ENCODE peak calls at places on chromosomes 13 and 19, in four cellular contexts. X, Q, L and P are unnamed samples.

GRCh38 chr19:10102787-10103236 is 334 bp upstream of the ANGPTL6 start:
- DNase-seq in X (no peak), Q (no peak), L (peak; percentile 88), P (no peak)

GRCh38 chr13:22018297-22019210 is 347.7 kb downstream of the FGF9 start:
- DNase-seq in X (no peak), Q (no peak), L (no peak), P (no peak)

GRCh38 chr19:57803594-57804325 is 11.0 kb downstream of the ZNF552 start:
- DNase-seq in X (peak; percentile 12), Q (peak; percentile 95), L (no peak), P (peak; percentile 40)

GRCh38 chr13:65660696-65661095 is 1569.4 kb downstream of the PCDH9 start:
- DNase-seq in X (no peak), Q (no peak), L (no peak), P (no peak)

GRCh38 chr13:29579094-29579493 is 16.4 kb downstream of the SLC7A1 start:
- DNase-seq in X (no peak), Q (no peak), L (no peak), P (no peak)

GRCh38 chr13:113819731-113820715 is 43.9 kb downstream of the GAS6 start:
- DNase-seq in X (no peak), Q (no peak), L (no peak), P (no peak)

GRCh38 chr19:3612901-3613741 is 6.4 kb upstream of the TBXA2R start:
- DNase-seq in X (no peak), Q (peak; percentile 42), L (no peak), P (no peak)

GRCh38 chr19:31478241-31478640 is 129.0 kb upstream of the TSHZ3 start:
- DNase-seq in X (no peak), Q (no peak), L (no peak), P (no peak)

GRCh38 chr19:8877854-8878705 is 45.9 kb downstream of the MBD3L1 start:
- DNase-seq in X (peak; percentile 54), Q (peak; percentile 2), L (no peak), P (peak; percentile 48)

GRCh38 chr13:93982189-93982918 is 497.1 kb downstream of the DCT start:
- DNase-seq in X (no peak), Q (no peak), L (no peak), P (peak; percentile 33)

GRCh38 chr19:5229778-5230165 is 110.8 kb downstream of the PTPRS start:
- DNase-seq in X (no peak), Q (no peak), L (no peak), P (no peak)

GRCh38 chr19:47490847-47491246 is 6.8 kb upstream of the KPTN start:
- DNase-seq in X (no peak), Q (no peak), L (no peak), P (no peak)

GRCh38 chr13:38667526-38668094 is 19.3 kb upstream of the FREM2 start:
- DNase-seq in X (no peak), Q (no peak), L (no peak), P (peak; percentile 90)

GRCh38 chr13:53123536-53123935 is 94.9 kb downstream of the OLFM4 start:
- DNase-seq in X (no peak), Q (no peak), L (no peak), P (no peak)

GRCh38 chr19:48968179-48968661 is 3.1 kb downstream of the FTL start:
- DNase-seq in X (no peak), Q (no peak), L (no peak), P (no peak)

GRCh38 chr13:105937451-105937850 is 598.0 kb downstream of the EFNB2 start:
- DNase-seq in X (no peak), Q (no peak), L (no peak), P (no peak)

GRCh38 chr19:28793391-28794168 is 419.4 kb downstream of the UQCRFS1 start:
- DNase-seq in X (no peak), Q (peak; percentile 57), L (no peak), P (no peak)

GRCh38 chr19:17436874-17437267 is 11.6 kb downstream of the TMEM221 start:
- DNase-seq in X (no peak), Q (no peak), L (no peak), P (no peak)

GRCh38 chr19:12137541-12137940 is 2.6 kb downstream of the ZNF20 start:
- DNase-seq in X (no peak), Q (no peak), L (no peak), P (peak; percentile 25)

GRCh38 chr13:60331249-60332012 is 65.6 kb upstream of the TDRD3 start:
- DNase-seq in X (no peak), Q (no peak), L (no peak), P (peak; percentile 48)

GRCh38 chr19:18921593-18921992 is 2.1 kb downstream of the DDX49 start:
- DNase-seq in X (no peak), Q (no peak), L (no peak), P (no peak)

GRCh38 chr19:29596885-29597525 is 9.1 kb upstream of the POP4 start:
- DNase-seq in X (no peak), Q (peak; percentile 59), L (no peak), P (peak; percentile 10)

GRCh38 chr19:33689138-33689746 is 67.5 kb downstream of the CHST8 start:
- DNase-seq in X (no peak), Q (no peak), L (no peak), P (no peak)

GRCh38 chr19:35476149-35476548 is 14.1 kb downstream of the KRTDAP start:
- DNase-seq in X (peak; percentile 16), Q (peak; percentile 35), L (no peak), P (no peak)

GRCh38 chr13:109275848-109276247 is 510.5 kb downstream of the IRS2 start:
- DNase-seq in X (no peak), Q (peak; percentile 60), L (no peak), P (peak; percentile 21)

GRCh38 chr13:44818428-44818827 is 170.8 kb downstream of the NUFIP1 start:
- DNase-seq in X (peak; percentile 41), Q (peak; percentile 81), L (no peak), P (peak; percentile 50)

GRCh38 chr13:105773241-105773640 is 762.2 kb downstream of the EFNB2 start:
- DNase-seq in X (no peak), Q (peak; percentile 42), L (no peak), P (no peak)

GRCh38 chr13:48072787-48073186 is 22.1 kb downstream of the MED4 start:
- DNase-seq in X (no peak), Q (no peak), L (no peak), P (no peak)

GRCh38 chr13:48074006-48074405 is 20.9 kb downstream of the MED4 start:
- DNase-seq in X (no peak), Q (no peak), L (no peak), P (no peak)

GRCh38 chr13:48072304-48072703 is 22.6 kb downstream of the MED4 start:
- DNase-seq in X (no peak), Q (no peak), L (no peak), P (peak; percentile 25)

GRCh38 chr13:48081739-48082138 is 13.2 kb downstream of the MED4 start:
- DNase-seq in X (no peak), Q (no peak), L (no peak), P (no peak)

DNA sequence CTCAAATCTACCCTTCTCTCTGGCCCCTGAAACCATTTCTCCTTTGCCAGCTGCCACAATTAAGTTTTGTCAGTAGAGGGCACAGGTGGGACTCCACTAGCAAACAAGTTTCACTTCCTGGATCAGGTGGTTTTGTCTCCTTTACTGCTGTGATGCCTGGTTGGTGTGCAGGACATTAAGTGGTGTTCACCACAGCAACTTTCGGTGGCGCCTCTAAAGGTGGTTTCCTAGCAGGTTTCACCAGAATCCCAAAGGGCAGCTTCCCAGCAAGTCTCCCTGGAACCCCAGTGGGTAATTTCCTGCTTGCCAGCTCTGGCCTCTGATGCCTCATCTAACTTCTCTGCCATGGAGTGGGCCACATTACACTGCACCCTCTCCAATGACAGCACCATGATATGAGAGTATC is 16.6 kb downstream of the MED4 start:
- DNase-seq in X (peak; percentile 13), Q (no peak), L (peak; percentile 68), P (peak; percentile 4)
- TF ChIP-seq CTCF in X (peak; percentile 40), Q (no peak), L (peak; percentile 59), P (peak; percentile 14)

DNA sequence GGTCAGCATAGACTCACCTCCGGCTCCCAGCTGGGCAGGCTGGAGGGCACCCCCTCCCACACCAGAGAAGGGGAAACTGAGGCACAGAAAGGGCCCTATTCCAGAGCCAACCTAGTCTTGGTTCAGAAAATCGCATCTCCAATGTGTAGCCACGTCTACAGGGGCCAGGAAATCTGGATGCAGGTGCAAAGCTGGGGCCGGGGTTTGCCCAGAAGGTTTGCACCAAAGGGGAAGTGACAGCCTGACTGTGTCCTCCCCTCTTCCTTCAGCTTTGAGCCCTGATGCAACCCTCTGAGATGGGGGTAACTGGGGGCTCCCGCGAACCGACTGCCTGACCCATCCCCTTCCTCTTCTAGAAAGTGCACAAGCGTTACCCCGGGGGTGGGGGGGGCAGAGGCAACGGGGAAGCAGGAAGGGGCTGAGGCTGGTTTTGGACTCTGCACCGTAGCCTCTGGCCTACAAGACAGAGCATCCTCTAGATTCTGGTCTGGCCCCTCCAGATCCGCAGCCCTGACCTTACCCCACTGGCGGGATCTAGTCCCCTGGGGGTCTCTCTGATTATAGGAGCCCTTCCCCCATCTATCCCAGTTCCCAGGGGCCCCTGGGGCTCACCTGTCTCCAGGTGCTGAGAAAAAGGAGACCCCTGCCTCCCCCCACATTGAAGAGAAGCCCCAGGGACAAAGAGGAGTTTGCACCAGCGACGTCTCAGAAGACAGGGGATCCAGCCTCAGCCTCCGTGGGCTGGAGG is 1.1 kb upstream of the ONECUT3 start:
- DNase-seq in X (no peak), Q (no peak), L (no peak), P (no peak)
- TF ChIP-seq EZH2 in X (no peak), Q (peak; percentile 71), L (no peak), P (no peak)

DNA sequence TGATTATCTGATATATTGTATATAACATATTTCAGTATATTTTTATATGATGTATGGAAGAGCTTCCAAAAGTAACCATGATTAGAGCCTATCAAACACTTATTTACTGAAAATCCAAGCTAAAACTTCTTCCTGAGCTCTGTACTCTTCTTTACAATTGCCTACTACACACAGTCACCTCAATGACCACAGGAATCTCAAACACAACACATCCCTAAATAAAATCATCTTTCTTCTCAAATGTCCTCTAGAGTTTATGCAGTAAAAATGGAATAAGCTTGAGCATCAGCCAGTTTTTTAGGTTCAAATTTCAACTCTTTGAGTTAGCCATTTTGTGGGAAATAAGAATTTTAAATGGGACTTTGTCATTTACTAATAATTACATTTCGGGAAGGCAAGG is 102.6 kb upstream of the FNDC3A start:
- DNase-seq in X (no peak), Q (no peak), L (no peak), P (no peak)
- H3K9me3 ChIP-seq in X (no peaks in the 10 kb centered on the region), Q (no peaks in the 10 kb centered on the region), L (no peaks in the 10 kb centered on the region), P (no peaks in the 10 kb centered on the region)

DNA sequence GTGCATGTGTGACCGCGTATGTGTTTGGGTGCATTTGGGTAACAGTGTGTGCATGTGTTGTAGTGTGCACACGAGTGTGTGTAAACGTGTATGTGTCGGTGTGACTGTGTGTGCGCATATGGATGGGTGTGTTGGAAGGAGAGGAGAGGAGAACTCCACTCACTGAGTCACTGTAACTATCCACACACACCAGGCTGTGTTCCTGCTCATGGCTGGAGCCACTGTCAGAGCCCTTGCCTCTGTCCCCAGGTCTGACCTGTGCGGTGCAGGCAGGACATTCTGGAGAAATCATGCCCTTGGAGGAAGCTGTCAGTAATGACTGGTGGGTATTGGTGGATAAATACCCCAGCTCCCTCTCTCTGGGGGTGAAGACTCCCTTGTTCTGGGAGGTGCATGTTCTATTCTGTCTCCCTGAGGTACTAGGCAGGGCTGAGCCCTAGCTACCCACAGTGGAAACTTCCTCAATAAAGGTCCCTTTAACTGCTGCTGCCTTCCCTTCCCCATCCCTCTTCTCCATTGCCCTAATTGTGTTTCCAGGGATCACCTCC is 48.4 kb downstream of the CYP4F22 start:
- DNase-seq in X (no peak), Q (no peak), L (no peak), P (no peak)
- TF ChIP-seq CTCF in X (no peak), Q (no peak), L (no peak), P (no peak)